ENCODE peak calls at places on chromosomes 6 and 20, in four cellular contexts. X is hepatocyte, R is AG10803, C is tibial artery. P is an unnamed sample.

GRCh38 chr6:151962246-151962846 is 154.9 kb downstream of the ESR1 start:
- DNase-seq in C (no peak), R (peak), X (no peak), P (no peak)

GRCh38 chr20:24353135-24353694 is 116.2 kb upstream of the SYNDIG1 start:
- DNase-seq in R (no peak), C (no peak), X (no peak), P (no peak)

GRCh38 chr6:135073757-135074393 is 19.3 kb upstream of the HBS1L start:
- DNase-seq in R (no peak), C (no peak), X (no peak), P (no peak)

GRCh38 chr6:39057251-39058155 is 8.9 kb downstream of the GLP1R start:
- DNase-seq in R (no peak), C (no peak), X (no peak), P (no peak)

GRCh38 chr20:38061109-38061508 is 27.6 kb downstream of the RPRD1B start:
- DNase-seq in X (no peak), R (no peak), C (no peak), P (no peak)

GRCh38 chr6:80469977-80470376 is 363.5 kb downstream of the BCKDHB start:
- DNase-seq in X (no peak), C (no peak), R (no peak), P (no peak)

GRCh38 chr6:109118337-109118736 is 23.0 kb downstream of the CEP57L1 start:
- DNase-seq in X (no peak), R (no peak), C (no peak), P (no peak)

GRCh38 chr6:34810936-34811632 is 19.2 kb downstream of the BLTP3A start:
- DNase-seq in X (peak), C (no peak), R (no peak), P (peak)

GRCh38 chr6:154852700-154853099 is 119.5 kb downstream of the SCAF8 start:
- DNase-seq in X (no peak), C (no peak), R (no peak), P (no peak)

GRCh38 chr20:44280387-44280786 is 30.6 kb downstream of the FITM2 start:
- DNase-seq in R (no peak), X (no peak), C (no peak), P (no peak)

GRCh38 chr6:105310371-105310770 is 92.5 kb downstream of the PREP start:
- DNase-seq in R (no peak), C (no peak), X (no peak), P (no peak)

GRCh38 chr6:6284231-6284966 is 36.1 kb downstream of the F13A1 start:
- DNase-seq in X (no peak), R (no peak), C (no peak), P (no peak)

GRCh38 chr6:5124526-5124925 is 39.4 kb downstream of the PPP1R3G start:
- DNase-seq in C (no peak), R (no peak), X (no peak), P (no peak)

GRCh38 chr20:38764563-38765355 is 16.5 kb downstream of the ACTR5 start:
- DNase-seq in C (peak), R (peak), X (peak), P (no peak)

GRCh38 chr20:48766205-48766604 is 61.6 kb downstream of the PREX1 start:
- DNase-seq in R (no peak), X (no peak), C (no peak), P (no peak)

GRCh38 chr20:555933-556332 is 12.3 kb upstream of the CSNK2A1 start:
- DNase-seq in X (peak), R (no peak), C (no peak), P (no peak)

GRCh38 chr6:143965503-143966171 is 42.4 kb downstream of the PLAGL1 start:
- DNase-seq in R (peak), C (no peak), X (no peak), P (no peak)

GRCh38 chr20:5716953-5717352 is 33.2 kb upstream of the SHLD1 start:
- DNase-seq in R (no peak), X (no peak), C (no peak), P (no peak)

GRCh38 chr20:64217539-64217938 is 38.0 kb upstream of the PCMTD2 start:
- DNase-seq in C (no peak), R (no peak), X (no peak), P (no peak)

GRCh38 chr6:85552652-85553051 is 41.0 kb downstream of the SNX14 start:
- DNase-seq in C (no peak), X (no peak), R (no peak), P (no peak)

GRCh38 chr6:148737806-148738205 is 9.0 kb upstream of the UST start:
- DNase-seq in X (no peak), R (no peak), C (no peak), P (no peak)

GRCh38 chr6:157555795-157556645 is 175.0 kb downstream of the ZDHHC14 start:
- DNase-seq in R (no peak), X (no peak), C (no peak), P (no peak)

GRCh38 chr6:149964243-149965190 is 774 bp downstream of the ULBP1 start:
- DNase-seq in C (no peak), X (no peak), R (peak), P (no peak)

GRCh38 chr6:116115781-116116180 is 10.2 kb downstream of the COL10A1 start:
- DNase-seq in C (no peak), R (peak), X (no peak), P (no peak)

GRCh38 chr6:30344868-30345671 is at the start of gene RPP21:
- DNase-seq in X (peak), C (peak), R (peak), P (peak)

GRCh38 chr6:149111556-149112115 is 205.9 kb upstream of the TAB2 start:
- DNase-seq in C (no peak), R (no peak), X (no peak), P (no peak)

GRCh38 chr6:111573892-111574800 is 31.5 kb downstream of the TRAF3IP2 start:
- DNase-seq in X (no peak), C (no peak), R (peak), P (no peak)

GRCh38 chr6:43096451-43097097 is 20.5 kb downstream of the PTK7 start:
- DNase-seq in C (no peak), R (peak), X (peak), P (no peak)

GRCh38 chr6:52499026-52499425 is 77.8 kb downstream of the TRAM2 start:
- DNase-seq in X (no peak), R (peak), C (no peak), P (no peak)

GRCh38 chr20:1005452-1006027 is 3.4 kb upstream of the RSPO4 start:
- DNase-seq in X (peak), C (no peak), R (no peak), P (peak)

GRCh38 chr6:64990652-64991304 is 716.2 kb downstream of the EYS start:
- DNase-seq in R (no peak), C (no peak), X (no peak), P (no peak)

GRCh38 chr20:45463113-45463512 is 6.4 kb upstream of the WFDC2 start:
- DNase-seq in C (no peak), R (no peak), X (no peak), P (no peak)
- TF ChIP-seq CTCF in C (no peak), R (no peak), X (no peak), P (no peak)

DNA sequence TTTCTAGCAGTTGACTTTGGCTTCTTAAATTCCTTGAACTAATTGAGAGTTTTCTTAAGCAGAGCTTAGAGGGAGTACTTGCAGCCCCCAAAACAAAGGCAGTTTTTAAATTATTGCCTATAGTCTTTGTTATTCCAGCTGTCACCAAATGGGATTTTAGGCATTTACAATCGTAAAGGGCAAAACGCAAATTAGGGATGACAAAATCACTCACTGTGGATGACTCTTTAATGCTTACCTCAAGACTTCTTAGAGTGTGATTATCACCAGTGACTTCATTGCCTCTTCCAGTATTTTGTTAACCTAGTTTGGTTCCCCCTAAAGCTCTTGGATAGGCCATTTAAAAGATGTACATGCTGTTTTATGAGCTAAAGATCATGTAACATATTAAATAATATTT is 126.8 kb downstream of the LRRC1 start:
- DNase-seq in C (no peak), X (no peak), R (no peak), P (no peak)
- H3K4me3 ChIP-seq in C (no peak), X (no peak), R (no peak), P (no peak)

DNA sequence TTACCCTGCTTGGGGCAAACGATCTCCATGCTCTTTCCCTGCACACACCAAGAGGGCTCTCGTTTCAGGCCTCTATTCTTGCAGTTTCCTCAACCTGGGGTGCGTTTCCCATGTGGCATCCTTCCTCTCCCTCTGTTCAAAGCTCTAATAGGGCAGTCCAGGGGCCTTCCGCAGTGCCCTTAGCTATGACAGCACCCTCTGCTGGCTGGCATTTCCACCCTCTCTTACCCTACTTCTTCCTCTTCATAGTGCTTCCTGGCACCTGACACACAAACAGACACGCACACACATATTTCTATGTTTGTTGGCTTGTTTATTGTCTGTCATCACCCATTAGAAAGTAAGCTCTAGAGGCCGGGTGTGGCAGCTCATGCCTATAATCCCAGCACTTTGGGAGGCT is 294.0 kb downstream of the CLIC5 start:
- DNase-seq in X (no peak), C (no peak), R (no peak), P (no peak)
- TF ChIP-seq CTCF in X (no peak), C (no peak), R (no peak), P (no peak)

GRCh38 chr20:32031007-32031958 is 20.8 kb upstream of the HCK start:
- DNase-seq in R (peak), C (peak), X (peak), P (no peak)
- H3K4me3 ChIP-seq in R (peak), C (no peak), X (no peak), P (peak)

GRCh38 chr20:10696650-10697049 is 22.9 kb upstream of the JAG1 start:
- DNase-seq in C (no peak), X (no peak), R (no peak), P (no peak)
- TF ChIP-seq CTCF in C (peak), X (peak), R (peak), P (peak)

GRCh38 chr6:44897286-44897685 is 430.8 kb upstream of the RUNX2 start:
- DNase-seq in R (no peak), X (no peak), C (no peak), P (no peak)
- H3K4me3 ChIP-seq in R (no peak), X (no peak), C (no peak), P (no peak)

GRCh38 chr6:75827163-75827562 is 78.1 kb downstream of the MYO6 start:
- DNase-seq in C (no peak), R (no peak), X (no peak), P (no peak)
- TF ChIP-seq CTCF in C (no peak), R (no peak), X (no peak), P (no peak)

GRCh38 chr6:28794175-28795002 is 129.4 kb downstream of the TRIM27 start:
- DNase-seq in X (peak), C (no peak), R (peak), P (no peak)
- H3K4me3 ChIP-seq in X (peak), C (no peak), R (peak), P (peak)

DNA sequence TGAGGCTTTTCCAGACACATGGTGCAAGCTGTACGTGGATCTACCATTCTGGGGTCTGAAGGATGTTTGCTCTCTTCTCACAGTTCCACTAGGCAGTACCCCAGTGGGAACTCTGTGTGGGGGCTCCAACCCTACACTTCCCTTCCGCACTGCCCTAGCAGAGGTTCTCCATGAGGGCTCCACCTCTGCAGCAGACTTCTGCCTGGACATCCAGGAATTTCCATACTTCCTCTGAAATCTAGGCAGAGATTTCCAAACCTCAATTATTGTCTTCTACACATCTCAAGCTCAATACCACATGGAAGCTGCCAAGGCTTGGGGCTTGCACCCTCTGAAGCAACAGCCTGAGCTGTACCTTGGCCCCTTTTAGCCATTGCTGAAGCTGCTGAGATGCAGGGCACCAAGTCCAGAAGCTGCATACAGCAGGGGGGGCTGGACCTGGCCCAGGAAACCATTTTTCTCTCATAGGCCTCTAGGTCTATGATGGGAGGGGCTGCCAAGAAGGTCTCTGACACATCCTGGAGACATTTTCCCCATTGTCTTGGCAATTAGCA is 11.6 kb downstream of the PDSS2 start:
- DNase-seq in R (no peak), C (no peak), X (no peak), P (no peak)
- TF ChIP-seq CTCF in R (no peak), C (no peak), X (no peak), P (no peak)

P was measured in GM12864.